ENCODE peak calls at places on chromosomes 6 and 20, in five cellular contexts. M is kidney tubule cell; S is activated CD8-positive, alpha-beta memory T cell treated with anti-CD3 and anti-CD28 coated beads for 1 hour; T is activated T-cell treated with anti-CD3 and anti-CD28 coated beads, Interleukin-2, amount 50 U/mL, for 4 hours; E is T1000. R is an unnamed sample.

GRCh38 chr6:21665101-21665435 is 71.5 kb downstream of the SOX4 start:
- DNase-seq in M (no peak), S (no peak), T (no peak), E (no peak), R (no peak)

GRCh38 chr20:35871311-35871771 is 83.0 kb downstream of the SCAND1 start:
- DNase-seq in M (no peak), S (no peak), T (no peak), E (no peak), R (no peak)

GRCh38 chr6:44189257-44189656 is 27.5 kb upstream of the MYMX start:
- DNase-seq in M (no peak), S (no peak), T (no peak), E (no peak), R (no peak)

GRCh38 chr6:46368137-46368536 is 123.1 kb downstream of the RCAN2 start:
- DNase-seq in M (no peak), S (no peak), T (no peak), E (no peak), R (no peak)

GRCh38 chr6:20534906-20535305 is 649 bp downstream of the CDKAL1 start:
- DNase-seq in M (peak), S (no peak), T (no peak), E (no peak), R (no peak)

GRCh38 chr6:168007592-168008338 is 10.3 kb downstream of the KIF25 start:
- DNase-seq in M (peak), S (no peak), T (no peak), E (peak), R (peak)

GRCh38 chr20:21022925-21023324 is 83.2 kb downstream of the LINC00237 start:
- DNase-seq in M (no peak), S (no peak), T (no peak), E (no peak), R (no peak)

GRCh38 chr20:47606414-47607207 is 104.9 kb downstream of the NCOA3 start:
- DNase-seq in M (no peak), S (no peak), T (no peak), E (no peak), R (no peak)

GRCh38 chr6:124870611-124871201 is 91.5 kb upstream of the RNF217 start:
- DNase-seq in M (peak), S (no peak), T (no peak), E (no peak), R (no peak)

GRCh38 chr6:3311798-3312197 is 53.1 kb downstream of the PSMG4 start:
- DNase-seq in M (no peak), S (no peak), T (no peak), E (no peak), R (no peak)

GRCh38 chr6:36389353-36389752 is 1.9 kb upstream of the ETV7 start:
- DNase-seq in M (no peak), S (no peak), T (no peak), E (no peak), R (no peak)

GRCh38 chr6:12751694-12752304 is 35.2 kb downstream of the PHACTR1 start:
- DNase-seq in M (peak), S (no peak), T (no peak), E (peak), R (peak)

GRCh38 chr20:60220655-60221054 is 262.4 kb downstream of the CDH26 start:
- DNase-seq in M (no peak), S (no peak), T (no peak), E (no peak), R (no peak)

GRCh38 chr6:117449549-117450439 is 24.1 kb upstream of the ROS1 start:
- DNase-seq in M (peak), S (peak), T (peak), E (no peak), R (peak)

GRCh38 chr6:47759364-47759763 is 22.5 kb upstream of the OPN5 start:
- DNase-seq in M (peak), S (no peak), T (no peak), E (no peak), R (no peak)

GRCh38 chr6:103036846-103037245 is 1643.3 kb downstream of the GRIK2 start:
- DNase-seq in M (no peak), S (no peak), T (no peak), E (no peak), R (no peak)

GRCh38 chr20:12570371-12570770 is 438.4 kb upstream of the SPTLC3 start:
- DNase-seq in M (peak), S (no peak), T (no peak), E (no peak), R (no peak)

GRCh38 chr6:89941031-89941775 is 46.9 kb downstream of the GJA10 start:
- DNase-seq in M (no peak), S (no peak), T (no peak), E (no peak), R (no peak)

R was measured in pulmonary artery endothelial cell.